ENCODE peak calls at places on chromosomes 2 and 18, in seven cellular contexts. F, Q, U, A, K, I and P are unnamed samples.

GRCh38 chr2:17171446-17172049 is 346.7 kb downstream of the RAD51AP2 start:
- DNase-seq in F (peak; percentile 5), Q (peak; percentile 74), U (no peak), A (no peak), K (no peak), I (no peak), P (peak; percentile 89)

GRCh38 chr2:180002198-180002597 is 4.9 kb downstream of the CWC22 start:
- DNase-seq in F (no peak), Q (no peak), U (no peak), A (no peak), K (no peak), I (no peak), P (no peak)

GRCh38 chr2:96685592-96686459 is 43.3 kb downstream of the FER1L5 start:
- DNase-seq in F (peak; percentile 3), Q (peak; percentile 45), U (peak; percentile 29), A (no peak), K (no peak), I (no peak), P (peak; percentile 86)

GRCh38 chr18:328928-329327 is 61.1 kb upstream of the THOC1 start:
- DNase-seq in F (no peak), Q (no peak), U (no peak), A (no peak), K (no peak), I (no peak), P (no peak)

GRCh38 chr18:44238449-44238848 is 442.2 kb upstream of the SETBP1 start:
- DNase-seq in F (peak; percentile 11), Q (peak; percentile 11), U (no peak), A (no peak), K (no peak), I (no peak), P (no peak)

GRCh38 chr18:48941672-48942071 is 9.1 kb downstream of the SMAD7 start:
- DNase-seq in F (no peak), Q (no peak), U (peak; percentile 17), A (no peak), K (no peak), I (no peak), P (no peak)

GRCh38 chr2:54553075-54553474 is 96.9 kb downstream of the SPTBN1 start:
- DNase-seq in F (no peak), Q (no peak), U (no peak), A (no peak), K (no peak), I (no peak), P (no peak)

GRCh38 chr2:171046056-171046560 is 114.6 kb downstream of the TLK1 start:
- DNase-seq in F (no peak), Q (peak; percentile 38), U (no peak), A (no peak), K (no peak), I (no peak), P (no peak)

GRCh38 chr18:27014841-27015240 is 149.3 kb upstream of the AQP4 start:
- DNase-seq in F (no peak), Q (no peak), U (no peak), A (no peak), K (no peak), I (no peak), P (no peak)

GRCh38 chr18:48828713-48829442 is 121.9 kb downstream of the SMAD7 start:
- DNase-seq in F (no peak), Q (no peak), U (no peak), A (peak; percentile 22), K (no peak), I (no peak), P (peak; percentile 59)

GRCh38 chr2:196176142-196176738 is 4.9 kb upstream of the STK17B start:
- DNase-seq in F (no peak), Q (no peak), U (no peak), A (no peak), K (no peak), I (no peak), P (no peak)

GRCh38 chr2:162074937-162075688 is 1.1 kb upstream of the DPP4 start:
- DNase-seq in F (peak; percentile 94), Q (no peak), U (no peak), A (no peak), K (no peak), I (no peak), P (peak; percentile 55)

GRCh38 chr2:235644191-235644590 is 150.3 kb downstream of the AGAP1 start:
- DNase-seq in F (peak; percentile 74), Q (peak; percentile 60), U (no peak), A (no peak), K (no peak), I (no peak), P (no peak)

GRCh38 chr2:147659051-147659450 is 185.8 kb upstream of the ACVR2A start:
- DNase-seq in F (no peak), Q (no peak), U (no peak), A (no peak), K (no peak), I (no peak), P (no peak)

GRCh38 chr2:40511661-40512213 is 59.8 kb upstream of the SLC8A1 start:
- DNase-seq in F (peak; percentile 91), Q (peak; percentile 93), U (peak; percentile 87), A (peak; percentile 58), K (no peak), I (no peak), P (peak; percentile 44)

GRCh38 chr2:12168354-12169059 is 422.1 kb downstream of the LPIN1 start:
- DNase-seq in F (no peak), Q (peak; percentile 34), U (no peak), A (no peak), K (no peak), I (no peak), P (no peak)

DNA sequence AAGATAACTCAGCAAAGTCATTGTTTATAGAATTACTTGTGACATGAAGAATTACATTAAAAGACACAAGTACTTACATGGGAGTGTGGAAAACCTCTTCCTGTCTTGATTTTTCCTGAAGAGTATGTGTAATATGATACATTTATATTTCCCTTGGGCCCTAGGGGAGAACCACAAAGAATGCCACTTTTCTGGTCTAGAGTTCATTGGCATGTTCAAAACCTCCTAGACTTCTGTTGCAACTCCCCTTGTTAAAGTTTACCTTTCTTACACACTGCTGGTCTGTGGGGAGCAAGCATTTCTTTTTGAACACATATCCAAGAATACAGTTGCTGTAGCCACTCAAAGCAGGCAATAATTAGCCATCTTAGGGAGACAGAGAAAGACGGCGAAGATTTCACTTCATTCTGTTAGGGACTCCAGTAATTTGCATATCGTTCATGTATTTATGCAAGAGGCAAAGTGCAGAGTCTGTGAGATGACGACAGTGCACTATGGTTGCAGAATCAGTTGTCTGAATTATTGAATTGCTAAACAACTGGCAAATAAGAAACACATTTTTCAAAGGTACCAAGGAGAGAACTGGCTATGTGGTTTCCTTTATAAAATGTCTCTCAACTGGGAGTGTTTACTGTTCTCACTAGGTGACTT is 103.4 kb downstream of the NOL4 start:
- DNase-seq in F (peak; percentile 42), Q (peak; percentile 72), U (no peak), A (no peak), K (no peak), I (no peak), P (no peak)
- H3K4me3 ChIP-seq in F (no peak overlapping the region), Q (no peak overlapping the region), U (no peak overlapping the region), A (no peak overlapping the region), K (no peak overlapping the region), I (no peak overlapping the region), P (no peak overlapping the region)

DNA sequence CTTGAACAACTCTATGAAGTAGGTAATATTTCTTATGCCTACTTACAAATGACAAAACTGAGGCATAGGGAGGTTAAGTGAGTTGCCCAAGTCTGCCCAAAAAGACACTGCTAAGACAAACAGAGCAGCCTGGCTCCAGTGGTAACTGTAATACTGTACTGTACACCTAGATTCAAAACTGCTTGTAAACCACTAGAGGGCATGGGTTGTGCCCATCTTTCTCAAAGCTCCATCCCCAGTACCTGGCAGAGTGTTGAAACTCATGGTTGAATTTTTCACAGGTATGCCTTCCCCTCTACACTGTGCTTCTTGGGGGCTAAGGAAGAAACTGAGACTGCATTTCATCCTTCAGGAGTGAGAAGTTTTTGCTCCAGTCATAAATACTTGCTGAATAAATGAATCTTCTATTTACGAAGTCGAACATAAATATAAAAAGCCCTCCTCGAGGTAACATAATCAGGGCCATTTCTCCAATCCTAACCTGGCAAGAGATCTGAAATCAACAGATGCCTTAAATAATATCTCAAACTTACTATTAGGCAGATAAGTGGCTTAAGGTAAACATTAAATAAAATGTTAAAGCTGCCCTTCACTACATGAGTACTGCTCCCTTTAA is 2.0 kb downstream of the PPP4R1 start:
- DNase-seq in F (peak; percentile 58), Q (peak; percentile 70), U (peak; percentile 64), A (no peak), K (peak; percentile 52), I (no peak), P (no peak)
- H3K4me3 ChIP-seq in F (peak overlapping the region; percentile 79), Q (peak overlapping the region; percentile 82), U (peak overlapping the region; percentile 98), A (no peak overlapping the region), K (peak overlapping the region; percentile 98), I (no peak overlapping the region), P (peak overlapping the region; percentile 93)

DNA sequence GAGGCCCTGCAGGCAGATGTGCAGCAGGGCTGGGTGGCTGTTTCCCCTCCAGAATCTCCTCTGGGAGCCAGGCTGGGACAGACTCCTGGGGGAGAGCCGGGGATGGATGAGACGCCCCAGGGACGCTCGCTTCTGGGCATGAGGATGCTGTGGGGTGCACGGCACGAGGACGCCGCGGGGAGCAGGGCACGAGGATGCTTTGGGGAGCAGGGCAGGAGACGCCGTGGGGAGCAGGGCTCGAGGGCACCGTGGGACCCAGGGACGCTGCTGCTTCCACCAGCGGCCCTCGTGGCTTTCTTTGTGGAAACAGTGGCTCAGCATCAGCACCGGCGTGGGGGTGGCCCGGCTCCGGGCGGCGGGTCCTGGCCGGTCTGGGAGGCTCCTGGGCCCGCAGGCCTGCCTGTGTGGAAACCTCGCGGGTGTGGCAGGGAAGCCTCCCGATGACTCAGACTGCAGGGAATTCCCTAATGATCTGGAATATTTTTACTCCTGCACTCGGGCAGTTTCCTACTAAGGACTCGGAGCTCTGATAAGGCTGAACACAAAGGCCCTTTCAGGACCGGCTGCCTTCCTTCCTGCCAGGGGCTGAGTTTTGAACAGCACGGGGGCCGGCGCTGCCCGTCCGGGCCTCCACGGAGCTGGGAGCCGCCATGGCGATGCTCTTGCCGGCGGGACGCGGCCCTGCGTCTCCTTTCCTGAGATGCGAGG is 62.6 kb downstream of the NFATC1 start:
- DNase-seq in F (peak; percentile 81), Q (peak; percentile 42), U (peak; percentile 93), A (peak; percentile 84), K (peak; percentile 48), I (peak; percentile 53), P (no peak)
- H3K4me3 ChIP-seq in F (peak overlapping the region; percentile 2), Q (no peak overlapping the region), U (no peak overlapping the region), A (no peak overlapping the region), K (no peak overlapping the region), I (peak overlapping the region; percentile 22), P (no peak overlapping the region)

DNA sequence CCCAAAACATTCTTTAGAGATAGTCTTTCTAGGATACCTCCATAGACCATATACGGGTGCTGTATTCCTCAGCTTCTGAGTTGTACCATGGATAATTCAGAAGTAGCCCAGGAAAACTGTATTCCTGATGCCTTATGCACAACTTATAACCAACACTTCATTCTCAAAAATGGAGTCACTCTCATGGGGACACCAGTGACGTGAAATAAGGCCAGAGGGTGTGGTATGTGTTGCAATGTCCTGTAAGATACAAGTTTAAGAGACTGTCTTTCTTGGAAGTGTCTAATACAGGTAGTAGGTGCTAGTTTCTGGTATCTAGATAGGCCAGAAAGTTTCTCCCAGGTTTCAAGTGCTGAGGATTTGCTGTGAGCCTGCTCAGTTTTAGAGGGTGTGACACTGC is 36.1 kb downstream of the COX7A2L start:
- DNase-seq in F (no peak), Q (no peak), U (no peak), A (no peak), K (no peak), I (no peak), P (no peak)
- H3K4me3 ChIP-seq in F (no peak overlapping the region), Q (no peak overlapping the region), U (no peak overlapping the region), A (no peak overlapping the region), K (no peak overlapping the region), I (no peak overlapping the region), P (no peak overlapping the region)